ENCODE peak calls at places on chromosomes 11 and 22, in five cellular contexts. K is stomach, T is BJ, R is Peyer's patch, B is tibial artery. U is an unnamed sample.

GRCh38 chr11:67251841-67252240 is 14.4 kb upstream of the GRK2 start:
- DNase-seq in K (no peak), T (no peak), R (peak; percentile 18), B (no peak), U (no peak)

GRCh38 chr11:130894322-130895025 is 21.8 kb downstream of the SNX19 start:
- DNase-seq in K (peak; percentile 75), T (no peak), R (peak; percentile 87), B (peak; percentile 86), U (peak; percentile 55)

GRCh38 chr22:17443413-17444203 is 74.3 kb downstream of the CECR2 start:
- DNase-seq in K (no peak), T (no peak), R (no peak), B (no peak), U (no peak)

GRCh38 chr11:86513138-86513537 is 138.5 kb downstream of the CCDC81 start:
- DNase-seq in K (no peak), T (no peak), R (no peak), B (no peak), U (no peak)

GRCh38 chr11:79304599-79305212 is 136.1 kb downstream of the TENM4 start:
- DNase-seq in K (no peak), T (no peak), R (no peak), B (no peak), U (no peak)

GRCh38 chr22:33650244-33650643 is 270.0 kb downstream of the LARGE1 start:
- DNase-seq in K (no peak), T (no peak), R (no peak), B (no peak), U (no peak)

GRCh38 chr11:36249271-36249670 is 40.0 kb downstream of the COMMD9 start:
- DNase-seq in K (no peak), T (peak; percentile 64), R (no peak), B (no peak), U (peak; percentile 77)

GRCh38 chr22:46219650-46220049 is 30.4 kb downstream of the CDPF1 start:
- DNase-seq in K (no peak), T (no peak), R (no peak), B (no peak), U (no peak)

GRCh38 chr11:123145220-123145619 is 49.8 kb downstream of the CLMP start:
- DNase-seq in K (no peak), T (no peak), R (peak; percentile 52), B (no peak), U (no peak)

GRCh38 chr11:43582024-43582836 is 98.3 kb upstream of the HSD17B12 start:
- DNase-seq in K (no peak), T (no peak), R (no peak), B (no peak), U (no peak)
- H3K27me3 ChIP-seq in K (peaks cover 22% of the 10 kb centered on the region), T (peaks cover 46% of the 10 kb centered on the region), R (no peaks in the 10 kb centered on the region), B (peaks cover 80% of the 10 kb centered on the region), U (peaks cover 67% of the 10 kb centered on the region)

DNA sequence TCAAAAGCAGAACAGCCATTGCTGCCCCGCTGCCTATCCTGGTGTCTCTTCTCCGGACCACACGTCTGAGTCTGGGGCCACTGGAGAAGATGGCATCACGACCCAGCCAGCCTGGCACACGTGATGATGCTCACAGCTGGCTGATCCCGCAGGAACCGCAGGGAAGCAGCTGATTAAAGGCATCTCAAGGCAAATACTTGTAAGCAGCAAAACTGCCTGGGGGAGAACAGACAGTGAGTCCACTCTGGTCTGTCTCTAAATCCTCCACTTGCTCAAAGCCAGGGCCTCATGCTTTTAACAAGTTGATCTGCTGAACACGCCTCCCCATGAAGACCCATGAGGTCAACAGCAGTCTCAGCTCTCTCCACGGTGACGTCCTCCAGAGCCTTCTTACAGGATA is 108.6 kb downstream of the BRD1 start:
- DNase-seq in K (peak; percentile 5), T (no peak), R (no peak), B (peak; percentile 50), U (no peak)
- TF ChIP-seq CTCF in K (no peak), T (no peak), R (no peak), B (no peak), U (no peak)

GRCh38 chr22:27804683-27805297 is 3.2 kb upstream of the MN1 start:
- DNase-seq in K (peak; percentile 75), T (no peak), R (peak; percentile 72), B (peak; percentile 85), U (peak; percentile 16)
- H3K27me3 ChIP-seq in K (no peaks in the 10 kb centered on the region), T (peaks cover 4% of the 10 kb centered on the region), R (no peaks in the 10 kb centered on the region), B (no peaks in the 10 kb centered on the region), U (peaks cover 9% of the 10 kb centered on the region)

DNA sequence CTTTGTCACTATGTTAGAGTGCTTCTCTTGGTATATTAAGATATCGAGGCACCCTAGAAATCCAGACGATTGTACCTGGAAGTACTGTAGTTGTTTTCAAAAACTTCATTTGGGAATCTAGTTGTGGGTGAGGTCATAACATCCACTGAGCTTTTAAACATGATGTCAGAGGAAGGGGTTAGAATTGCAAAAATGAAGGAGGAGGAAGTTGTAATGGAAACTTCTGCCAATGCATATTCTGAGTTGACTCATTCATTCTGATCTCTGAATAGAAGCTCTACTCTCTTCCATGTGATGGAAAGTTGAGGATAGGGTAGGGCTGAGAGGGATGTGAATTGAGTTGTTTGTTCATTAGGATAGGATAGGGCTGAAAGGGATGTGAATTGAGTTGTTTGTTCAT is 7.7 kb downstream of the CD44 start:
- DNase-seq in K (no peak), T (no peak), R (no peak), B (no peak), U (no peak)
- TF ChIP-seq CTCF in K (no peak), T (no peak), R (no peak), B (no peak), U (no peak)

DNA sequence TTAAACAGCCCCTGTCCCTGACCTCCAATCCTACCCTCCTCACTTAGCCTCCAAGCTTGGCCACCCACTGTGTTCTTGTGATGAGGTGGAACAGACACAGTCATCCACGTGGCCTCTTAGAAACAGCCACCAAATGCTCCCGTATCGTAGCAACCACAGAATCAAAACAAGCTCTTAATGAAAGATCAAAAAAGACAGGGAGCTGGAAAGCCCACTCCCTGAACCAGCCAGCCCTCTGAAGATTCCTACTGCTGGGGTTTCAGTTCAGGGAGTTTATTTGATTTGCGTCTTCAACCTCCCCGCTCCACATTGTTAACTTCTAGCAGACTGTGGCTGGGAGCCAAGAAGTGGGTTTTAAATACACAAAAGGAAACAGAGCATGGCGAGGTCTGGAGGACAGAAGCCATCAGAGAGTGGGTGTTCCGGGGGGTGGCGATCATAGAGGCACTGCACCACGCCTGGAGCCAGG is 88.9 kb upstream of the GRK3 start:
- DNase-seq in K (no peak), T (no peak), R (no peak), B (no peak), U (no peak)
- H3K27me3 ChIP-seq in K (no peaks in the 10 kb centered on the region), T (no peaks in the 10 kb centered on the region), R (no peaks in the 10 kb centered on the region), B (no peaks in the 10 kb centered on the region), U (no peaks in the 10 kb centered on the region)

DNA sequence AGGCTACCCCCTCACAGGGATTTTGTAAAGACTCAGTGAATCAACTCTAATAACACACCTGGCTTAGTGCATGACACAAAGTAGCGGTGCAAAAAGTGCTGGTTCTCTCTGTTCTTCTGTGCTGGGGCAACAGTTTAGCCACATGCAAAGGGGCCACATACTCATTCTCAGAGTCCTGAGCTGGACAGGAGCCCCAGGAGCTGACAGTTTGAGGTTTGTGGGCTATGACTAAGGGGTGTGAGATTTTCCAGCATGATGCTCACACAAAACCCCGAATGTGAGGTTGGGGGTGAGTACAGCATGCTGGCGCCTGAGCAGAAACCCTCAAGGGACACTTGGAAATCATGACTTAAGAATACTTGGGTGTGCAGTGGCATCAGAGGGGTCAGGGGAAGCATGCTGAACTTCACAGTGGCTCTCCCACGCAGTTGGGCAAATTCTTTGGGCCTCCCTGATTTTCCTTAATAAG is 31.1 kb downstream of the TMPRSS5 start:
- DNase-seq in K (no peak), T (peak; percentile 84), R (no peak), B (no peak), U (peak; percentile 32)
- TF ChIP-seq CTCF in K (no peak), T (no peak), R (no peak), B (no peak), U (no peak)

GRCh38 chr11:2442554-2442953 is 1.8 kb downstream of the TRPM5 start:
- DNase-seq in K (no peak), T (no peak), R (no peak), B (no peak), U (no peak)
- H3K27me3 ChIP-seq in K (peaks cover 9% of the 10 kb centered on the region), T (peaks cover 19% of the 10 kb centered on the region), R (no peaks in the 10 kb centered on the region), B (peaks cover 66% of the 10 kb centered on the region), U (peaks cover 34% of the 10 kb centered on the region)

GRCh38 chr11:8234425-8234821 is 29.3 kb downstream of the LMO1 start:
- DNase-seq in K (no peak), T (no peak), R (no peak), B (no peak), U (no peak)
- TF ChIP-seq CTCF in K (no peak), T (no peak), R (no peak), B (no peak), U (no peak)

GRCh38 chr11:57511741-57512430 is 3.6 kb downstream of the SLC43A1 start:
- DNase-seq in K (no peak), T (no peak), R (no peak), B (no peak), U (no peak)
- H3K27me3 ChIP-seq in K (no peaks in the 10 kb centered on the region), T (no peaks in the 10 kb centered on the region), R (no peaks in the 10 kb centered on the region), B (no peaks in the 10 kb centered on the region), U (no peaks in the 10 kb centered on the region)

U was measured in AG04450.